ENCODE peak calls at places on chromosomes 12 and 14, in six cellular contexts. One of them, this sample, is unnamed.

GRCh38 chr14:53934778-53935414 is 21.7 kb downstream of the BMP4 start:
- DNase-seq in stimulated activated CD4-positive, alpha-beta T cell treated with anti-CD3 and anti-CD28 coated beads, TNF-alpha, amount 100 ng/mL, for 48 hours: no peak
- DNase-seq in hepatic stellate cell: no peak
- DNase-seq in LoVo: no peak
- DNase-seq in glutamatergic neuron: no peak
- DNase-seq in stimulated activated naive CD8-positive, alpha-beta T cell treated with anti-CD3 and anti-CD28 coated beads, Interleukin-15, Interleukin-2, amounts not matched to agents 100 U/mL and 50 U/mL, for 24 hours: no peak
- DNase-seq in this sample: no peak

GRCh38 chr12:2198088-2198501 is 145.3 kb downstream of the CACNA1C start:
- DNase-seq in stimulated activated CD4-positive, alpha-beta T cell treated with anti-CD3 and anti-CD28 coated beads, TNF-alpha, amount 100 ng/mL, for 48 hours: no peak
- DNase-seq in hepatic stellate cell: peak
- DNase-seq in LoVo: peak
- DNase-seq in glutamatergic neuron: no peak
- DNase-seq in stimulated activated naive CD8-positive, alpha-beta T cell treated with anti-CD3 and anti-CD28 coated beads, Interleukin-15, Interleukin-2, amounts not matched to agents 100 U/mL and 50 U/mL, for 24 hours: no peak
- DNase-seq in this sample: no peak

GRCh38 chr12:112408621-112409020 is 784 bp downstream of the RPL6 start:
- DNase-seq in stimulated activated CD4-positive, alpha-beta T cell treated with anti-CD3 and anti-CD28 coated beads, TNF-alpha, amount 100 ng/mL, for 48 hours: no peak
- DNase-seq in hepatic stellate cell: peak
- DNase-seq in LoVo: no peak
- DNase-seq in glutamatergic neuron: no peak
- DNase-seq in stimulated activated naive CD8-positive, alpha-beta T cell treated with anti-CD3 and anti-CD28 coated beads, Interleukin-15, Interleukin-2, amounts not matched to agents 100 U/mL and 50 U/mL, for 24 hours: no peak
- DNase-seq in this sample: no peak

GRCh38 chr12:14668591-14668990 is 27.8 kb downstream of the GUCY2C start:
- DNase-seq in stimulated activated CD4-positive, alpha-beta T cell treated with anti-CD3 and anti-CD28 coated beads, TNF-alpha, amount 100 ng/mL, for 48 hours: no peak
- DNase-seq in hepatic stellate cell: no peak
- DNase-seq in LoVo: no peak
- DNase-seq in glutamatergic neuron: no peak
- DNase-seq in stimulated activated naive CD8-positive, alpha-beta T cell treated with anti-CD3 and anti-CD28 coated beads, Interleukin-15, Interleukin-2, amounts not matched to agents 100 U/mL and 50 U/mL, for 24 hours: no peak
- DNase-seq in this sample: no peak

GRCh38 chr12:27427824-27428223 is 18.7 kb upstream of the SMCO2 start:
- DNase-seq in stimulated activated CD4-positive, alpha-beta T cell treated with anti-CD3 and anti-CD28 coated beads, TNF-alpha, amount 100 ng/mL, for 48 hours: no peak
- DNase-seq in hepatic stellate cell: no peak
- DNase-seq in LoVo: no peak
- DNase-seq in glutamatergic neuron: no peak
- DNase-seq in stimulated activated naive CD8-positive, alpha-beta T cell treated with anti-CD3 and anti-CD28 coated beads, Interleukin-15, Interleukin-2, amounts not matched to agents 100 U/mL and 50 U/mL, for 24 hours: no peak
- DNase-seq in this sample: no peak

GRCh38 chr12:12901158-12901791 is 9.9 kb downstream of the GPRC5A start:
- DNase-seq in stimulated activated CD4-positive, alpha-beta T cell treated with anti-CD3 and anti-CD28 coated beads, TNF-alpha, amount 100 ng/mL, for 48 hours: no peak
- DNase-seq in hepatic stellate cell: peak
- DNase-seq in LoVo: peak
- DNase-seq in glutamatergic neuron: no peak
- DNase-seq in stimulated activated naive CD8-positive, alpha-beta T cell treated with anti-CD3 and anti-CD28 coated beads, Interleukin-15, Interleukin-2, amounts not matched to agents 100 U/mL and 50 U/mL, for 24 hours: no peak
- DNase-seq in this sample: no peak

GRCh38 chr12:89424394-89424793 is 72.1 kb upstream of the DUSP6 start:
- DNase-seq in stimulated activated CD4-positive, alpha-beta T cell treated with anti-CD3 and anti-CD28 coated beads, TNF-alpha, amount 100 ng/mL, for 48 hours: no peak
- DNase-seq in hepatic stellate cell: no peak
- DNase-seq in LoVo: no peak
- DNase-seq in glutamatergic neuron: no peak
- DNase-seq in stimulated activated naive CD8-positive, alpha-beta T cell treated with anti-CD3 and anti-CD28 coated beads, Interleukin-15, Interleukin-2, amounts not matched to agents 100 U/mL and 50 U/mL, for 24 hours: no peak
- DNase-seq in this sample: no peak

GRCh38 chr14:93493054-93493453 is 62.3 kb downstream of the UNC79 start:
- DNase-seq in stimulated activated CD4-positive, alpha-beta T cell treated with anti-CD3 and anti-CD28 coated beads, TNF-alpha, amount 100 ng/mL, for 48 hours: no peak
- DNase-seq in hepatic stellate cell: no peak
- DNase-seq in LoVo: no peak
- DNase-seq in glutamatergic neuron: no peak
- DNase-seq in stimulated activated naive CD8-positive, alpha-beta T cell treated with anti-CD3 and anti-CD28 coated beads, Interleukin-15, Interleukin-2, amounts not matched to agents 100 U/mL and 50 U/mL, for 24 hours: no peak
- DNase-seq in this sample: no peak

GRCh38 chr14:37279818-37280217 is 82.1 kb downstream of the MIPOL1 start:
- DNase-seq in stimulated activated CD4-positive, alpha-beta T cell treated with anti-CD3 and anti-CD28 coated beads, TNF-alpha, amount 100 ng/mL, for 48 hours: no peak
- DNase-seq in hepatic stellate cell: no peak
- DNase-seq in LoVo: no peak
- DNase-seq in glutamatergic neuron: no peak
- DNase-seq in stimulated activated naive CD8-positive, alpha-beta T cell treated with anti-CD3 and anti-CD28 coated beads, Interleukin-15, Interleukin-2, amounts not matched to agents 100 U/mL and 50 U/mL, for 24 hours: no peak
- DNase-seq in this sample: no peak

GRCh38 chr12:110677206-110677911 is 11.6 kb downstream of the HVCN1 start:
- DNase-seq in stimulated activated CD4-positive, alpha-beta T cell treated with anti-CD3 and anti-CD28 coated beads, TNF-alpha, amount 100 ng/mL, for 48 hours: no peak
- DNase-seq in hepatic stellate cell: no peak
- DNase-seq in LoVo: no peak
- DNase-seq in glutamatergic neuron: no peak
- DNase-seq in stimulated activated naive CD8-positive, alpha-beta T cell treated with anti-CD3 and anti-CD28 coated beads, Interleukin-15, Interleukin-2, amounts not matched to agents 100 U/mL and 50 U/mL, for 24 hours: no peak
- DNase-seq in this sample: no peak

GRCh38 chr12:124812356-124812755 is 51.3 kb downstream of the SCARB1 start:
- DNase-seq in stimulated activated CD4-positive, alpha-beta T cell treated with anti-CD3 and anti-CD28 coated beads, TNF-alpha, amount 100 ng/mL, for 48 hours: no peak
- DNase-seq in hepatic stellate cell: no peak
- DNase-seq in LoVo: no peak
- DNase-seq in glutamatergic neuron: no peak
- DNase-seq in stimulated activated naive CD8-positive, alpha-beta T cell treated with anti-CD3 and anti-CD28 coated beads, Interleukin-15, Interleukin-2, amounts not matched to agents 100 U/mL and 50 U/mL, for 24 hours: no peak
- DNase-seq in this sample: no peak

GRCh38 chr14:36852853-36853634 is 191.4 kb downstream of the PAX9 start:
- DNase-seq in stimulated activated CD4-positive, alpha-beta T cell treated with anti-CD3 and anti-CD28 coated beads, TNF-alpha, amount 100 ng/mL, for 48 hours: no peak
- DNase-seq in hepatic stellate cell: no peak
- DNase-seq in LoVo: no peak
- DNase-seq in glutamatergic neuron: no peak
- DNase-seq in stimulated activated naive CD8-positive, alpha-beta T cell treated with anti-CD3 and anti-CD28 coated beads, Interleukin-15, Interleukin-2, amounts not matched to agents 100 U/mL and 50 U/mL, for 24 hours: no peak
- DNase-seq in this sample: no peak

GRCh38 chr14:28770574-28770973 is 4.0 kb downstream of the FOXG1 start:
- DNase-seq in stimulated activated CD4-positive, alpha-beta T cell treated with anti-CD3 and anti-CD28 coated beads, TNF-alpha, amount 100 ng/mL, for 48 hours: no peak
- DNase-seq in hepatic stellate cell: no peak
- DNase-seq in LoVo: no peak
- DNase-seq in glutamatergic neuron: no peak
- DNase-seq in stimulated activated naive CD8-positive, alpha-beta T cell treated with anti-CD3 and anti-CD28 coated beads, Interleukin-15, Interleukin-2, amounts not matched to agents 100 U/mL and 50 U/mL, for 24 hours: no peak
- DNase-seq in this sample: no peak

GRCh38 chr12:97764700-97765099 is 302.1 kb downstream of the RMST start:
- DNase-seq in stimulated activated CD4-positive, alpha-beta T cell treated with anti-CD3 and anti-CD28 coated beads, TNF-alpha, amount 100 ng/mL, for 48 hours: no peak
- DNase-seq in hepatic stellate cell: no peak
- DNase-seq in LoVo: no peak
- DNase-seq in glutamatergic neuron: no peak
- DNase-seq in stimulated activated naive CD8-positive, alpha-beta T cell treated with anti-CD3 and anti-CD28 coated beads, Interleukin-15, Interleukin-2, amounts not matched to agents 100 U/mL and 50 U/mL, for 24 hours: no peak
- DNase-seq in this sample: no peak

GRCh38 chr14:85085981-85086380 is 444.0 kb upstream of the FLRT2 start:
- DNase-seq in stimulated activated CD4-positive, alpha-beta T cell treated with anti-CD3 and anti-CD28 coated beads, TNF-alpha, amount 100 ng/mL, for 48 hours: no peak
- DNase-seq in hepatic stellate cell: no peak
- DNase-seq in LoVo: no peak
- DNase-seq in glutamatergic neuron: no peak
- DNase-seq in stimulated activated naive CD8-positive, alpha-beta T cell treated with anti-CD3 and anti-CD28 coated beads, Interleukin-15, Interleukin-2, amounts not matched to agents 100 U/mL and 50 U/mL, for 24 hours: no peak
- DNase-seq in this sample: no peak

GRCh38 chr12:70367268-70368141 is 1.4 kb downstream of the KCNMB4 start:
- DNase-seq in stimulated activated CD4-positive, alpha-beta T cell treated with anti-CD3 and anti-CD28 coated beads, TNF-alpha, amount 100 ng/mL, for 48 hours: no peak
- DNase-seq in hepatic stellate cell: peak
- DNase-seq in LoVo: no peak
- DNase-seq in glutamatergic neuron: no peak
- DNase-seq in stimulated activated naive CD8-positive, alpha-beta T cell treated with anti-CD3 and anti-CD28 coated beads, Interleukin-15, Interleukin-2, amounts not matched to agents 100 U/mL and 50 U/mL, for 24 hours: no peak
- DNase-seq in this sample: peak

This sample was measured in SK-N-SH.